ENCODE peak calls at places on chromosomes 4 and X, in six cellular contexts. F is right cardiac atrium; G is effector memory CD8-positive, alpha-beta T cell; H is sciatic nerve; J is psoas muscle; X is heart left ventricle. C is an unnamed sample.

GRCh38 chrX:41312786-41313185 is 21.2 kb upstream of the DDX3X start:
- ATAC-seq in F (no peak), G (no peak), H (no peak), J (no peak), X (no peak), C (no peak)

GRCh38 chr4:69096111-69096656 is at the start of gene UGT2B7:
- ATAC-seq in F (no peak), G (no peak), H (no peak), J (no peak), X (no peak), C (no peak)

GRCh38 chr4:158578476-158578875 is 56.8 kb downstream of the RXFP1 start:
- ATAC-seq in F (no peak), G (no peak), H (no peak), J (no peak), X (no peak), C (no peak)

GRCh38 chrX:105822138-105823091 is at the start of gene NRK:
- ATAC-seq in F (peak; percentile 36), G (no peak), H (peak; percentile 70), J (peak; percentile 30), X (peak; percentile 62), C (peak; percentile 46)

GRCh38 chr4:181193162-181193930 is 1049.9 kb upstream of the TENM3 start:
- ATAC-seq in F (no peak), G (no peak), H (peak; percentile 39), J (no peak), X (no peak), C (no peak)

GRCh38 chr4:121801715-121802075 is 572 bp downstream of the EXOSC9 start:
- ATAC-seq in F (no peak), G (no peak), H (no peak), J (no peak), X (no peak), C (no peak)

GRCh38 chr4:46844325-46844917 is 64.6 kb downstream of the COX7B2 start:
- ATAC-seq in F (no peak), G (peak; percentile 58), H (no peak), J (no peak), X (no peak), C (no peak)

GRCh38 chrX:39836802-39837420 is 260.8 kb downstream of the BCOR start:
- ATAC-seq in F (no peak), G (no peak), H (no peak), J (peak; percentile 40), X (no peak), C (no peak)

GRCh38 chr4:121913667-121914066 is 38.2 kb downstream of the TRPC3 start:
- ATAC-seq in F (no peak), G (no peak), H (no peak), J (no peak), X (no peak), C (no peak)

GRCh38 chr4:131644619-131645018 is 1504.5 kb upstream of the PCDH10 start:
- ATAC-seq in F (no peak), G (no peak), H (no peak), J (no peak), X (no peak), C (no peak)

GRCh38 chr4:4580494-4580893 is 38.6 kb upstream of the STX18 start:
- ATAC-seq in F (no peak), G (no peak), H (no peak), J (no peak), X (no peak), C (no peak)

GRCh38 chrX:51894697-51895336 is 1.4 kb downstream of the MAGED1 start:
- ATAC-seq in F (peak; percentile 43), G (peak; percentile 45), H (no peak), J (peak; percentile 43), X (peak; percentile 20), C (no peak)

C was measured in gastroesophageal sphincter.